ENCODE peak calls at places on chromosomes 5 and 9, in nine cellular contexts. One of them, this sample, is unnamed.
A peak's percentile ranks its signal among the peaks of the same experiment; 100 is the strongest.

GRCh38 chr5:24819841-24820240 is 175.1 kb upstream of the CDH10 start:
- DNase-seq in cardiac fibroblast: no peak
- DNase-seq in A549: no peak
- DNase-seq in colonic mucosa: no peak
- DNase-seq in GM12878: no peak
- DNase-seq in body of pancreas: no peak
- DNase-seq in CD14-positive monocyte: no peak
- DNase-seq in BJ: no peak
- DNase-seq in AG04450: no peak
- DNase-seq in this sample: no peak

GRCh38 chr9:98357921-98358535 is 102.6 kb upstream of the TBC1D2 start:
- DNase-seq in CD14-positive monocyte: no peak
- DNase-seq in GM12878: no peak
- DNase-seq in body of pancreas: no peak
- DNase-seq in cardiac fibroblast: peak; percentile 83
- DNase-seq in AG04450: no peak
- DNase-seq in BJ: no peak
- DNase-seq in A549: peak; percentile 20
- DNase-seq in colonic mucosa: no peak
- DNase-seq in this sample: peak; percentile 2

GRCh38 chr5:157085930-157086329 is 22.9 kb downstream of the HAVCR2 start:
- DNase-seq in BJ: no peak
- DNase-seq in cardiac fibroblast: no peak
- DNase-seq in body of pancreas: no peak
- DNase-seq in GM12878: no peak
- DNase-seq in colonic mucosa: no peak
- DNase-seq in A549: no peak
- DNase-seq in AG04450: no peak
- DNase-seq in CD14-positive monocyte: no peak
- DNase-seq in this sample: no peak

GRCh38 chr9:81591791-81592190 is 97.6 kb downstream of the TLE1 start:
- DNase-seq in body of pancreas: no peak
- DNase-seq in AG04450: no peak
- DNase-seq in GM12878: no peak
- DNase-seq in colonic mucosa: peak; percentile 71
- DNase-seq in BJ: no peak
- DNase-seq in A549: no peak
- DNase-seq in cardiac fibroblast: no peak
- DNase-seq in CD14-positive monocyte: no peak
- DNase-seq in this sample: no peak

GRCh38 chr9:18347381-18348084 is 126.4 kb upstream of the ADAMTSL1 start:
- DNase-seq in body of pancreas: peak; percentile 20
- DNase-seq in AG04450: no peak
- DNase-seq in CD14-positive monocyte: no peak
- DNase-seq in A549: no peak
- DNase-seq in GM12878: no peak
- DNase-seq in BJ: no peak
- DNase-seq in colonic mucosa: no peak
- DNase-seq in cardiac fibroblast: peak; percentile 39
- DNase-seq in this sample: no peak

GRCh38 chr5:159263569-159263905 is 447 bp downstream of the UBLCP1 start:
- DNase-seq in cardiac fibroblast: no peak
- DNase-seq in AG04450: no peak
- DNase-seq in colonic mucosa: no peak
- DNase-seq in A549: no peak
- DNase-seq in GM12878: no peak
- DNase-seq in BJ: no peak
- DNase-seq in body of pancreas: no peak
- DNase-seq in CD14-positive monocyte: no peak
- DNase-seq in this sample: no peak

GRCh38 chr9:86034863-86035734 is 64.3 kb downstream of the GOLM1 start:
- DNase-seq in CD14-positive monocyte: no peak
- DNase-seq in BJ: no peak
- DNase-seq in AG04450: peak; percentile 7
- DNase-seq in A549: peak; percentile 79
- DNase-seq in colonic mucosa: peak; percentile 50
- DNase-seq in GM12878: no peak
- DNase-seq in cardiac fibroblast: peak; percentile 58
- DNase-seq in body of pancreas: peak; percentile 56
- DNase-seq in this sample: peak; percentile 64

GRCh38 chr9:136953771-136954269 is 1.7 kb downstream of the LCN12 start:
- DNase-seq in GM12878: no peak
- DNase-seq in colonic mucosa: no peak
- DNase-seq in A549: no peak
- DNase-seq in AG04450: no peak
- DNase-seq in cardiac fibroblast: no peak
- DNase-seq in CD14-positive monocyte: no peak
- DNase-seq in body of pancreas: no peak
- DNase-seq in BJ: no peak
- DNase-seq in this sample: no peak

GRCh38 chr9:132116583-132116982 is 36.9 kb upstream of the MED27 start:
- DNase-seq in CD14-positive monocyte: no peak
- DNase-seq in body of pancreas: no peak
- DNase-seq in A549: no peak
- DNase-seq in BJ: no peak
- DNase-seq in cardiac fibroblast: no peak
- DNase-seq in AG04450: no peak
- DNase-seq in colonic mucosa: no peak
- DNase-seq in GM12878: no peak
- DNase-seq in this sample: no peak

GRCh38 chr5:103808464-103809106 is 246.0 kb upstream of the NUDT12 start:
- DNase-seq in cardiac fibroblast: peak; percentile 57
- DNase-seq in AG04450: peak; percentile 27
- DNase-seq in CD14-positive monocyte: no peak
- DNase-seq in body of pancreas: peak; percentile 47
- DNase-seq in BJ: no peak
- DNase-seq in A549: peak; percentile 65
- DNase-seq in GM12878: no peak
- DNase-seq in colonic mucosa: peak; percentile 21
- DNase-seq in this sample: peak; percentile 32

GRCh38 chr5:143177263-143177994 is 226.1 kb downstream of the NR3C1 start:
- DNase-seq in colonic mucosa: no peak
- DNase-seq in BJ: no peak
- DNase-seq in AG04450: peak; percentile 98
- DNase-seq in GM12878: no peak
- DNase-seq in cardiac fibroblast: peak; percentile 99
- DNase-seq in A549: peak; percentile 76
- DNase-seq in body of pancreas: no peak
- DNase-seq in CD14-positive monocyte: no peak
- DNase-seq in this sample: no peak

GRCh38 chr9:137021979-137022619 is 5.9 kb downstream of the ABCA2 start:
- DNase-seq in body of pancreas: peak; percentile 49
- DNase-seq in cardiac fibroblast: peak; percentile 76
- DNase-seq in GM12878: no peak
- DNase-seq in AG04450: no peak
- DNase-seq in CD14-positive monocyte: peak; percentile 88
- DNase-seq in colonic mucosa: peak; percentile 98
- DNase-seq in A549: peak; percentile 94
- DNase-seq in BJ: no peak
- DNase-seq in this sample: peak; percentile 61

GRCh38 chr9:93911871-93912554 is 43.1 kb downstream of the BARX1 start:
- DNase-seq in body of pancreas: no peak
- DNase-seq in BJ: no peak
- DNase-seq in GM12878: no peak
- DNase-seq in A549: no peak
- DNase-seq in AG04450: no peak
- DNase-seq in cardiac fibroblast: no peak
- DNase-seq in colonic mucosa: no peak
- DNase-seq in CD14-positive monocyte: no peak
- DNase-seq in this sample: no peak

DNA sequence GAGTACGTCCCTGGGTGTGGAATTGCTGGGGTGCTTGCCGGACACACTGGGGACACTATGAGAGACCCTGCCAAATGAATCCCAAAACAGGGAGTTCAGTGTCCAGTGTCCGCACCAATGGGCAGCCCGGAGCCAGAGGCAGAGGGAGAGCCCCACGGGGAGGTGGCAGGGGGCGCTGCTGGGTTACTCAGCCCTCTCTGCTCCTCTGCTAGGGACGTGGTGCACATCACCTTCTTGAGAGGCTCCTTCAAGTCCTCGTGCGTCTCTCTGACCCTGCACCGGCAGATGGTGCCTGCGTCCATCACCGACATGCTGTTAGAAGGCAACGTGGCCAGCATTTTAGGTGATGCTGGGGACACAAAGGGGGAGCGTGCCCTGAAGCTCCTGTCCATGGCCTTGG is 20.8 kb downstream of the STKLD1 start:
- DNase-seq in BJ: no peak
- DNase-seq in colonic mucosa: no peak
- DNase-seq in cardiac fibroblast: peak; percentile 15
- DNase-seq in A549: peak; percentile 61
- DNase-seq in GM12878: no peak
- DNase-seq in body of pancreas: no peak
- DNase-seq in CD14-positive monocyte: no peak
- DNase-seq in AG04450: no peak
- DNase-seq in this sample: no peak
- TF ChIP-seq CTCF in BJ: peak; percentile 44
- TF ChIP-seq CTCF in colonic mucosa: no peak
- TF ChIP-seq CTCF in cardiac fibroblast: peak; percentile 33
- TF ChIP-seq CTCF in A549: peak; percentile 23
- TF ChIP-seq CTCF in GM12878: peak; percentile 33
- TF ChIP-seq CTCF in body of pancreas: no peak
- TF ChIP-seq CTCF in CD14-positive monocyte: no peak
- TF ChIP-seq CTCF in AG04450: peak; percentile 44
- TF ChIP-seq CTCF in this sample: peak; percentile 36

DNA sequence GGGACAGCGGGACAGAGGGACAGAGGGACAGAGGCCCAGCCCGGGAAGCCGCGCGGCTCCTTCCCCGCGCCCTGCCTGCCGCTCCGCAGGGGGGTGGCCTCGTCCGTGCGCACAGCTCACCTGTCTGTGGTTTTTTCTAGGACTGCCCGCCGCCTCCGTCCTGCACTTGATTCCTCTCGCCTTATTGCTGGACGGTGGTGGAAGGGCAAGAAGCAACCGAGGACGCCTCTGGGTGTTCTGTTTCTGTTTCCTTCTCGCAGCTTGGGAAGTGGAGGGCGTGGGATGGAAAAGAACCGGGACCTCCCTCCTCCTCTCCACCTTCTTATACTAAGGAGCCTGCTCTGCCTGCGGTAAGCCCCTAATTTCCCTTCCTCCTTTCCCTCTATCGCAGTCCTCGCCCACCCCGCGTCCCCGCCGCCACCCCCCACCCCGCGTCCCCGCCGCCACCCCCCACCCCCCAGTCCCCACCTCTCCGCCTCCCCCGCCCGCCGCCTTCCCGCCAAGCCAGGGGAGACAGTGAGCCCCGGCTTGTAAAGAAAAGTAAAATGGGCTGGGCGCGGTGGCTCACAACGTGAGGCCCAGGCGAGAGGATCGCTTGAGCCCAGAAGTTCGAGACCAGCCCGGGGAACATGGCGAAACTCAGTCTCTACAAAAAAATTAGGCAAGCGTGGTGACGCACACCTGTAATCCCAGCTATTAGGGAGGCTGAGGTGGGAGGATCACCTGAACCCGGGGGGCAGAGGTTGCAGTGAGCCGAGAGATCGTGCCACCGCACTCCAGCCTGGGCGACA is 9.6 kb upstream of the FLT4 start:
- DNase-seq in AG04450: no peak
- DNase-seq in BJ: no peak
- DNase-seq in GM12878: no peak
- DNase-seq in CD14-positive monocyte: no peak
- DNase-seq in body of pancreas: no peak
- DNase-seq in A549: no peak
- DNase-seq in colonic mucosa: no peak
- DNase-seq in cardiac fibroblast: no peak
- DNase-seq in this sample: no peak
- TF ChIP-seq CTCF in AG04450: no peak
- TF ChIP-seq CTCF in BJ: no peak
- TF ChIP-seq CTCF in GM12878: no peak
- TF ChIP-seq CTCF in CD14-positive monocyte: no peak
- TF ChIP-seq CTCF in body of pancreas: no peak
- TF ChIP-seq CTCF in A549: no peak
- TF ChIP-seq CTCF in colonic mucosa: no peak
- TF ChIP-seq CTCF in cardiac fibroblast: no peak
- TF ChIP-seq CTCF in this sample: no peak

DNA sequence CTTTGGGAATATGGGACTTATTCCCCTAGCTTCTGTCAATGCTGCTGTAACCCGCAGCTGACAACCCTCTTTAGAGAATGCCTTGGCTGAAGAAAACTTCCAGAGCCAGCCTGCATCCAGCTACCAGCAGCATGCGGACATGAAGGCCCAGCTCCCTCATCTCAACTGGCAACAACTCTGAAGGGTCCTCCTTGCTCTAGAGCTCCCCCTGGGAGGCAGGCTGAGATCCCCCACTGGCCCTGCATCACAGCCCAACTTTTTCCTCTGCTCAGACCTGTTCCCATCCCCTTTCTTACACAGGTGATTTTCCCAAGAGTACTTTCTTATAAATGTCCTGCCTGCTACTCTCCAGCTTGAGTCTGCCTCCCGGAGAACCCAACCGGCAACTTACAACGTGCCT is 18.7 kb upstream of the WNT8A start:
- DNase-seq in AG04450: no peak
- DNase-seq in CD14-positive monocyte: no peak
- DNase-seq in A549: peak; percentile 17
- DNase-seq in BJ: no peak
- DNase-seq in cardiac fibroblast: no peak
- DNase-seq in GM12878: no peak
- DNase-seq in colonic mucosa: no peak
- DNase-seq in body of pancreas: no peak
- DNase-seq in this sample: no peak
- TF ChIP-seq CTCF in AG04450: peak; percentile 33
- TF ChIP-seq CTCF in CD14-positive monocyte: no peak
- TF ChIP-seq CTCF in A549: peak; percentile 29
- TF ChIP-seq CTCF in BJ: peak; percentile 36
- TF ChIP-seq CTCF in cardiac fibroblast: peak; percentile 32
- TF ChIP-seq CTCF in GM12878: peak; percentile 45
- TF ChIP-seq CTCF in colonic mucosa: no peak
- TF ChIP-seq CTCF in body of pancreas: peak; percentile 37
- TF ChIP-seq CTCF in this sample: no peak

GRCh38 chr9:133992780-133993634 is 883 bp upstream of the VAV2 start:
- DNase-seq in AG04450: peak; percentile 69
- DNase-seq in BJ: peak; percentile 62
- DNase-seq in A549: peak; percentile 84
- DNase-seq in colonic mucosa: peak; percentile 95
- DNase-seq in body of pancreas: peak; percentile 87
- DNase-seq in CD14-positive monocyte: peak; percentile 59
- DNase-seq in GM12878: no peak
- DNase-seq in cardiac fibroblast: peak; percentile 92
- DNase-seq in this sample: peak; percentile 90
- TF ChIP-seq CTCF in AG04450: peak; percentile 34
- TF ChIP-seq CTCF in BJ: peak; percentile 55
- TF ChIP-seq CTCF in A549: peak; percentile 64
- TF ChIP-seq CTCF in colonic mucosa: no peak
- TF ChIP-seq CTCF in body of pancreas: peak; percentile 52
- TF ChIP-seq CTCF in CD14-positive monocyte: peak; percentile 57
- TF ChIP-seq CTCF in GM12878: peak; percentile 56
- TF ChIP-seq CTCF in cardiac fibroblast: peak; percentile 40
- TF ChIP-seq CTCF in this sample: peak; percentile 53